ENCODE peak calls at places on chromosome 4, in six cellular contexts. O, D, C, E, T and J are unnamed samples.

GRCh38 chr4:107035711-107036601 is at the start of gene DKK2:
- DNase-seq in T (no peak), E (peak), C (peak), D (peak), O (no peak), J (peak)

GRCh38 chr4:84436812-84437211 is 62.3 kb downstream of the NKX6-1 start:
- DNase-seq in D (no peak), C (no peak), O (no peak), E (no peak), T (no peak), J (no peak)

GRCh38 chr4:108683479-108683878 is 33.1 kb downstream of the OSTC start:
- DNase-seq in O (no peak), C (peak), D (no peak), E (peak), T (no peak), J (no peak)

GRCh38 chr4:38856046-38856445 is 571 bp downstream of the TLR6 start:
- DNase-seq in T (no peak), C (no peak), O (no peak), D (no peak), E (no peak), J (no peak)

GRCh38 chr4:168993724-168994510 is 16.1 kb downstream of the CBR4 start:
- DNase-seq in C (no peak), O (no peak), E (peak), D (no peak), T (no peak), J (peak)

GRCh38 chr4:4696521-4696920 is 154.7 kb upstream of the STX18 start:
- DNase-seq in E (no peak), T (no peak), D (peak), O (no peak), C (no peak), J (no peak)

GRCh38 chr4:80367737-80368136 is 32.2 kb downstream of the CFAP299 start:
- DNase-seq in O (no peak), E (peak), C (no peak), T (no peak), D (no peak), J (no peak)

GRCh38 chr4:76251448-76252270 is at the start of gene FAM47E:
- DNase-seq in C (peak), O (no peak), D (peak), E (peak), T (peak), J (peak)

GRCh38 chr4:108700358-108700757 is 50.0 kb downstream of the OSTC start:
- DNase-seq in E (peak), O (no peak), C (no peak), D (no peak), T (no peak), J (no peak)